ENCODE peak calls at places on chromosomes 7 and 10, in seven cellular contexts. G is left ventricle myocardium inferior, W is testis, P is left lung, Q is stomach, M is GM23338, V is neural progenitor cell. H is an unnamed sample.

GRCh38 chr10:608331-609265 is 80.9 kb downstream of the DIP2C start:
- DNase-seq in G (no peak), W (no peak), P (no peak), Q (no peak), M (no peak), V (no peak), H (no peak)

GRCh38 chr10:43299579-43299978 is 32.7 kb upstream of the RASGEF1A start:
- DNase-seq in G (no peak), W (no peak), P (no peak), Q (no peak), M (no peak), V (no peak), H (no peak)

GRCh38 chr7:155851892-155852291 is 39.6 kb upstream of the SHH start:
- DNase-seq in G (no peak), W (peak; percentile 8), P (no peak), Q (no peak), M (no peak), V (no peak), H (no peak)

GRCh38 chr10:6721480-6721879 is 141.4 kb upstream of the PRKCQ start:
- DNase-seq in G (peak; percentile 41), W (no peak), P (no peak), Q (no peak), M (peak; percentile 36), V (no peak), H (no peak)

GRCh38 chr10:79310217-79310865 is 36.9 kb upstream of the PPIF start:
- DNase-seq in G (peak; percentile 16), W (no peak), P (peak; percentile 31), Q (no peak), M (no peak), V (no peak), H (no peak)

GRCh38 chr10:104273291-104273690 is 4.3 kb downstream of the GSTO2 start:
- DNase-seq in G (no peak), W (no peak), P (no peak), Q (no peak), M (no peak), V (no peak), H (no peak)

GRCh38 chr10:11936389-11937152 is 106.0 kb downstream of the UPF2 start:
- DNase-seq in G (no peak), W (no peak), P (no peak), Q (no peak), M (peak; percentile 87), V (peak; percentile 14), H (no peak)

GRCh38 chr10:51800725-51801455 is 101.5 kb upstream of the CSTF2T start:
- DNase-seq in G (no peak), W (no peak), P (no peak), Q (no peak), M (no peak), V (no peak), H (no peak)

GRCh38 chr10:120516426-120516825 is 59.4 kb downstream of the PLPP4 start:
- DNase-seq in G (no peak), W (no peak), P (no peak), Q (no peak), M (no peak), V (peak; percentile 26), H (no peak)

GRCh38 chr7:124275411-124275810 is 242.5 kb upstream of the TMEM229A start:
- DNase-seq in G (no peak), W (no peak), P (no peak), Q (no peak), M (peak; percentile 37), V (no peak), H (no peak)

GRCh38 chr10:90912854-90913479 is 7.9 kb downstream of the ANKRD1 start:
- DNase-seq in G (no peak), W (no peak), P (no peak), Q (no peak), M (no peak), V (no peak), H (no peak)

GRCh38 chr10:56449770-56450169 is 88.7 kb upstream of the ZWINT start:
- DNase-seq in G (no peak), W (no peak), P (no peak), Q (no peak), M (peak; percentile 8), V (no peak), H (no peak)

GRCh38 chr10:83991986-83992753 is 147.1 kb upstream of the GHITM start:
- DNase-seq in G (no peak), W (peak; percentile 53), P (no peak), Q (no peak), M (peak; percentile 91), V (peak; percentile 78), H (peak; percentile 40)

GRCh38 chr7:111370002-111370401 is 192.3 kb downstream of the IMMP2L start:
- DNase-seq in G (no peak), W (no peak), P (no peak), Q (no peak), M (no peak), V (no peak), H (no peak)

GRCh38 chr7:117157121-117157870 is 165.6 kb downstream of the WNT2 start:
- DNase-seq in G (peak; percentile 17), W (peak; percentile 79), P (peak; percentile 38), Q (no peak), M (no peak), V (no peak), H (peak; percentile 79)

GRCh38 chr10:89887406-89887805 is 186.0 kb downstream of the KIF20B start:
- DNase-seq in G (no peak), W (no peak), P (no peak), Q (no peak), M (no peak), V (no peak), H (no peak)

GRCh38 chr10:12063483-12063818 is 5.3 kb upstream of the DHTKD1 start:
- DNase-seq in G (no peak), W (no peak), P (no peak), Q (no peak), M (no peak), V (no peak), H (no peak)

GRCh38 chr7:142868188-142868811 is 13.4 kb downstream of the EPHB6 start:
- DNase-seq in G (no peak), W (peak; percentile 7), P (no peak), Q (no peak), M (no peak), V (no peak), H (no peak)

GRCh38 chr10:34641147-34641912 is 173.8 kb downstream of the PARD3 start:
- DNase-seq in G (no peak), W (no peak), P (no peak), Q (no peak), M (no peak), V (no peak), H (no peak)
- TF ChIP-seq CTCF in G (no peak), W (no peak), P (no peak), Q (no peak), M (no peak), V (no peak), H (no peak)

GRCh38 chr10:14594878-14595525 is 179.7 kb downstream of the FAM107B start:
- DNase-seq in G (no peak), W (no peak), P (no peak), Q (no peak), M (no peak), V (no peak), H (no peak)
- H3K4me1 ChIP-seq in G (peaks cover 4% of the 10 kb centered on the region), W (no peaks in the 10 kb centered on the region), P (peaks cover 7% of the 10 kb centered on the region), Q (peaks cover 15% of the 10 kb centered on the region), M (no peaks in the 10 kb centered on the region), V (peaks cover 3% of the 10 kb centered on the region), H (no peaks in the 10 kb centered on the region)

DNA sequence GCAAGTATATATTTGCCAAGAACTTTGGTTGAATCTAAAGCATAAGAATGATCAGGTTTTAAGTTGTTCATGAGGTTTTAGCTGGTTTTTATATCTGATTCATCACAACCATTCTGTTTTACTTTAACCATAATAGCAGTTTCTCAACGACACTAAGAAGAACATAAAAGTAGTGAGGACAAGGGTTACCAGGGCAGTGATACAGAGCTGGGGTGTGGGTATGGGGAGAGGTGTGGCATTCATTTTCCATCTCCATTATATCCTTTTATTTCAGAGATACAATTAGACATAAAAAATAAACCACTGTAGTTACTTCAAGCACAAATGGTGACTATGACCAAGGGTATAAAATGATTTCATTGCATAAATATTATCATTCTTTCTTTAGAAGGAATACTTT is 149.8 kb upstream of the STEAP4 start:
- DNase-seq in G (no peak), W (no peak), P (no peak), Q (no peak), M (no peak), V (no peak), H (no peak)
- TF ChIP-seq CTCF in G (no peak), W (no peak), P (no peak), Q (no peak), M (no peak), V (no peak), H (no peak)

GRCh38 chr7:101856488-101857357 is 39.3 kb downstream of the CUX1 start:
- DNase-seq in G (peak; percentile 89), W (peak; percentile 91), P (peak; percentile 95), Q (peak; percentile 97), M (peak; percentile 59), V (no peak), H (peak; percentile 97)

GRCh38 chr7:101858437-101859385 is 41.3 kb downstream of the CUX1 start:
- DNase-seq in G (no peak), W (no peak), P (peak; percentile 39), Q (no peak), M (no peak), V (no peak), H (no peak)

GRCh38 chr7:101857358-101857794 is 40.0 kb downstream of the CUX1 start:
- DNase-seq in G (no peak), W (no peak), P (peak; percentile 9), Q (no peak), M (no peak), V (no peak), H (no peak)

GRCh38 chr7:101854084-101854865 is 36.8 kb downstream of the CUX1 start:
- DNase-seq in G (no peak), W (no peak), P (no peak), Q (no peak), M (no peak), V (no peak), H (no peak)

GRCh38 chr7:101853684-101854083 is 36.3 kb downstream of the CUX1 start:
- DNase-seq in G (no peak), W (no peak), P (no peak), Q (no peak), M (no peak), V (no peak), H (no peak)
- H3K4me1 ChIP-seq in G (peaks cover 43% of the 10 kb centered on the region), W (peaks cover 18% of the 10 kb centered on the region), P (peaks cover 41% of the 10 kb centered on the region), Q (peaks cover 17% of the 10 kb centered on the region), M (peaks cover 52% of the 10 kb centered on the region), V (peaks cover under 1% of the 10 kb centered on the region), H (peaks cover 26% of the 10 kb centered on the region)

DNA sequence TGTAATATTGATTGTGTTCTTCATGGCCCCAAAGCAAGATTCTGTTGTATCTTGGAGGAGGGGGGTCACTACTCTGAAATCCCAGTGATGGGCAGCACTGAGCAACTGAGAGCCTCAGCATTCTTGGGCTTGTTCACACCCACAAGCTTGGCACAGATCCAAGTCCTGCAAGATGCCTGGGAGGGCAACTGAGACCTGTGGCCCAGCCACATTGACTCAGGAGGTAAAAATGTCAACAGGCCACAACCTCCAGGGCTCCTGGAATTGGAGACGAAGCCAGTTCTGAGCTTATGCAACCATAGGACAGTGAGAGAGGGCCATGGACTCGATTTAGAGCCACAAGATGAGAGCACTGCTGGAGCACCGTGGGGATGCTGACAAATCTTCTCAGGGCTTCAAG is 3.1 kb upstream of the DOCK1 start:
- DNase-seq in G (no peak), W (no peak), P (no peak), Q (no peak), M (no peak), V (no peak), H (no peak)
- TF ChIP-seq CTCF in G (no peak), W (no peak), P (no peak), Q (no peak), M (no peak), V (no peak), H (no peak)